ENCODE peak calls at places on chromosomes 6 and 20, in eight cellular contexts. W is stimulated activated CD8-positive, alpha-beta memory T cell treated with anti-CD3 and anti-CD28 coated beads, Interleukin-7, amount 100 ng/mL, for 24 hours; T is tibial artery; G is neuronal stem cell; E is ureter; H is fibroblast of the aortic adventitia; L is activated CD4-positive, alpha-beta T cell treated with anti-CD3 and anti-CD28 coated beads, Interleukin-2, amount 50 U/mL, for 4 hours; B is C1 segment of cervical spinal cord. V is an unnamed sample.
A peak's percentile ranks its signal among the peaks of the same experiment; 100 is the strongest.

GRCh38 chr6:134035823-134036296 is 16.6 kb downstream of the SLC2A12 start:
- DNase-seq in G (no peak), W (no peak), B (no peak), H (peak; percentile 61), L (no peak), T (no peak), E (no peak), V (peak; percentile 37)

GRCh38 chr20:6746901-6747609 is 20.4 kb upstream of the BMP2 start:
- DNase-seq in E (no peak), G (no peak), T (no peak), L (no peak), B (no peak), W (no peak), H (peak; percentile 36), V (no peak)

GRCh38 chr20:10280016-10280908 is 61.6 kb downstream of the SNAP25 start:
- DNase-seq in T (no peak), H (peak; percentile 30), B (no peak), G (no peak), W (no peak), L (no peak), E (no peak), V (peak; percentile 50)

GRCh38 chr6:42714098-42714761 is 8.2 kb downstream of the PRPH2 start:
- DNase-seq in L (no peak), W (no peak), E (no peak), H (peak; percentile 42), G (no peak), B (no peak), T (no peak), V (peak; percentile 45)

GRCh38 chr6:37897819-37898534 is 78.5 kb downstream of the ZFAND3 start:
- DNase-seq in W (no peak), G (no peak), H (no peak), L (no peak), B (no peak), E (no peak), T (no peak), V (no peak)

GRCh38 chr6:111154981-111155380 is 67.7 kb downstream of the SLC16A10 start:
- DNase-seq in W (no peak), T (no peak), B (no peak), L (no peak), G (no peak), E (no peak), H (no peak), V (no peak)

GRCh38 chr6:97437087-97437486 is 154.1 kb upstream of the MMS22L start:
- DNase-seq in E (no peak), L (no peak), B (no peak), G (no peak), T (no peak), H (peak; percentile 35), W (no peak), V (peak; percentile 54)

GRCh38 chr6:107046316-107046715 is 18.3 kb downstream of the MTRES1 start:
- DNase-seq in L (no peak), E (no peak), H (no peak), T (no peak), B (no peak), G (peak; percentile 70), W (no peak), V (peak; percentile 19)

GRCh38 chr6:95280690-95281273 is 296.6 kb upstream of the MANEA start:
- DNase-seq in E (no peak), H (peak; percentile 2), L (no peak), T (no peak), W (no peak), B (no peak), G (peak; percentile 12), V (peak; percentile 34)

GRCh38 chr20:58099956-58100730 is 128.3 kb downstream of the ANKRD60 start:
- DNase-seq in G (no peak), H (no peak), L (no peak), E (no peak), T (no peak), B (no peak), W (no peak), V (no peak)

V was measured in adipocyte.